ENCODE peak calls at places on chromosomes 5 and 9, in nine cellular contexts. C is GM12878, M is SK-N-SH, A is K562, Y is transverse colon, T is sigmoid colon, H is upper lobe of left lung, F is H1, V is HepG2. Q is an unnamed sample.

GRCh38 chr9:33721674-33722358 is 73.5 kb upstream of the PRSS3 start:
- DNase-seq in C (peak; percentile 17), M (peak; percentile 82), A (peak; percentile 65), Y (peak; percentile 90), T (peak; percentile 90), H (peak; percentile 85), F (peak; percentile 98), V (peak; percentile 67), Q (peak; percentile 92)

GRCh38 chr5:180330810-180331646 is 22.1 kb downstream of the GFPT2 start:
- DNase-seq in C (no peak), M (no peak), A (no peak), Y (peak; percentile 41), T (peak; percentile 94), H (peak; percentile 51), F (no peak), V (peak; percentile 21), Q (peak; percentile 31)

GRCh38 chr9:9913276-9913832 is 699.4 kb downstream of the PTPRD start:
- DNase-seq in C (no peak), M (no peak), A (no peak), Y (no peak), T (no peak), H (no peak), F (no peak), V (peak; percentile 2), Q (no peak)

GRCh38 chr9:109166771-109167601 is at the start of gene FRRS1L:
- DNase-seq in C (no peak), M (peak; percentile 91), A (no peak), Y (no peak), T (no peak), H (no peak), F (peak; percentile 66), V (no peak), Q (no peak)

GRCh38 chr5:31637851-31638250 is 1.1 kb upstream of the PDZD2 start:
- DNase-seq in C (no peak), M (peak; percentile 29), A (no peak), Y (no peak), T (no peak), H (no peak), F (no peak), V (no peak), Q (no peak)

GRCh38 chr5:17021363-17021932 is 85.4 kb upstream of the MYO10 start:
- DNase-seq in C (no peak), M (peak; percentile 53), A (no peak), Y (no peak), T (no peak), H (no peak), F (no peak), V (no peak), Q (no peak)

GRCh38 chr9:115165233-115165632 is 47.3 kb upstream of the TNC start:
- DNase-seq in C (no peak), M (no peak), A (no peak), Y (no peak), T (no peak), H (no peak), F (no peak), V (no peak), Q (no peak)

GRCh38 chr9:127903557-127904475 is 4.4 kb upstream of the ST6GALNAC6 start:
- DNase-seq in C (no peak), M (no peak), A (peak; percentile 86), Y (peak; percentile 91), T (peak; percentile 84), H (peak; percentile 91), F (peak; percentile 80), V (peak; percentile 87), Q (peak; percentile 68)

GRCh38 chr5:17359451-17359965 is 138.5 kb upstream of the TAF11L2 start:
- DNase-seq in C (no peak), M (no peak), A (no peak), Y (no peak), T (no peak), H (no peak), F (no peak), V (no peak), Q (no peak)

GRCh38 chr5:175438234-175438857 is 5.6 kb downstream of the DRD1 start:
- DNase-seq in C (no peak), M (no peak), A (no peak), Y (no peak), T (no peak), H (no peak), F (no peak), V (no peak), Q (no peak)

DNA sequence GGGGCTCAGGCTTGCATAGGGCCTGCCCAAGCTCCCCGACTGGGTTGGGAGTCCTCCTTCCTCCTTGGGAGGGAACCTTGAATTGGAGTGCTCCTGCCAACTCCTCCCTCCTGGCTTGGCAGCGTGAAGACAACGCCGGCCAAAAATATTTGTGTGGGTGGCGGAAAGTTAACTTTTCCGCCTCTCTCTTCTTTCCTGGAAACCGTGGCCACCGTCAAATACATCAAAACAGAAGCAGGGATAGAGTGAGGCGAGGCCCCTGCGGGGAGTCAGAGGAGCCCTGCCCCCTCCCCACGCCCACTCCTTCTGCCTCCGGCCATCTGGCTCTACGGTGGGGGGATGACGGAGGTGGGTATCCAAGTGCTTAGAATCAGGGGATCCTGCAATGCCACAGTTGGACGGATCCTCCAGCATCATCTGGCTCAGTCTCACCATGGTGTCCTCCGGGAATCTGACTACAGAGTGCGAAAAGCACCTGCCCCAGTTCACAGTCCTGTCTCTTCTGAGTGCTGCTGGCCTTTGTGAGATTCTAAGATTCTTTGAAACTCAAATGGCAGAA is 25.2 kb upstream of the SYNPO start:
- DNase-seq in C (no peak), M (no peak), A (no peak), Y (peak; percentile 41), T (no peak), H (no peak), F (no peak), V (no peak), Q (peak; percentile 79)
- TF ChIP-seq POLR2AphosphoS5 in C (no peak), M (no peak), A (no peak), Y (peak; percentile 9), T (no peak), H (peak; percentile 62), F (no peak), V (no peak), Q (no peak)

GRCh38 chr5:76733049-76733417 is 17.1 kb downstream of the F2R start:
- DNase-seq in C (peak; percentile 96), M (no peak), A (no peak), Y (peak; percentile 47), T (no peak), H (peak; percentile 24), F (no peak), V (no peak), Q (no peak)
- TF ChIP-seq EP300 in C (peak; percentile 99), M (no peak), A (no peak), Y (no peak), T (no peak), H (no peak), F (no peak), V (no peak), Q (no peak)

GRCh38 chr9:107175039-107175438 is 108.0 kb upstream of the RAD23B start:
- DNase-seq in C (no peak), M (no peak), A (no peak), Y (peak; percentile 22), T (no peak), H (no peak), F (no peak), V (no peak), Q (peak; percentile 29)
- H3K4me3 ChIP-seq in C (no peak overlapping the region), M (no peak overlapping the region), A (no peak overlapping the region), Y (no peak overlapping the region), T (no peak overlapping the region), H (no peak overlapping the region), F (no peak overlapping the region), V (no peak overlapping the region), Q (no peak overlapping the region)

GRCh38 chr9:123111977-123112869 is 78.8 kb downstream of the GPR21 start:
- DNase-seq in C (no peak), M (no peak), A (no peak), Y (no peak), T (no peak), H (no peak), F (no peak), V (no peak), Q (peak; percentile 53)

GRCh38 chr9:123109540-123110279 is 76.2 kb downstream of the GPR21 start:
- DNase-seq in C (no peak), M (no peak), A (no peak), Y (no peak), T (no peak), H (no peak), F (no peak), V (peak; percentile 81), Q (no peak)

GRCh38 chr9:123111427-123111826 is 78.0 kb downstream of the GPR21 start:
- DNase-seq in C (no peak), M (no peak), A (no peak), Y (no peak), T (no peak), H (peak; percentile 74), F (no peak), V (no peak), Q (peak; percentile 38)

GRCh38 chr9:123107639-123108285 is 74.3 kb downstream of the GPR21 start:
- DNase-seq in C (no peak), M (no peak), A (no peak), Y (no peak), T (no peak), H (no peak), F (no peak), V (no peak), Q (no peak)

GRCh38 chr9:123108976-123109375 is 75.5 kb downstream of the GPR21 start:
- DNase-seq in C (no peak), M (no peak), A (no peak), Y (no peak), T (no peak), H (no peak), F (no peak), V (no peak), Q (no peak)
- TF ChIP-seq POLR2AphosphoS5 in C (no peak), M (no peak), A (no peak), Y (no peak), T (no peak), H (no peak), F (no peak), V (no peak), Q (no peak)

GRCh38 chr9:105219291-105219805 is 25.1 kb upstream of the SLC44A1 start:
- DNase-seq in C (no peak), M (no peak), A (no peak), Y (no peak), T (no peak), H (no peak), F (no peak), V (no peak), Q (no peak)

DNA sequence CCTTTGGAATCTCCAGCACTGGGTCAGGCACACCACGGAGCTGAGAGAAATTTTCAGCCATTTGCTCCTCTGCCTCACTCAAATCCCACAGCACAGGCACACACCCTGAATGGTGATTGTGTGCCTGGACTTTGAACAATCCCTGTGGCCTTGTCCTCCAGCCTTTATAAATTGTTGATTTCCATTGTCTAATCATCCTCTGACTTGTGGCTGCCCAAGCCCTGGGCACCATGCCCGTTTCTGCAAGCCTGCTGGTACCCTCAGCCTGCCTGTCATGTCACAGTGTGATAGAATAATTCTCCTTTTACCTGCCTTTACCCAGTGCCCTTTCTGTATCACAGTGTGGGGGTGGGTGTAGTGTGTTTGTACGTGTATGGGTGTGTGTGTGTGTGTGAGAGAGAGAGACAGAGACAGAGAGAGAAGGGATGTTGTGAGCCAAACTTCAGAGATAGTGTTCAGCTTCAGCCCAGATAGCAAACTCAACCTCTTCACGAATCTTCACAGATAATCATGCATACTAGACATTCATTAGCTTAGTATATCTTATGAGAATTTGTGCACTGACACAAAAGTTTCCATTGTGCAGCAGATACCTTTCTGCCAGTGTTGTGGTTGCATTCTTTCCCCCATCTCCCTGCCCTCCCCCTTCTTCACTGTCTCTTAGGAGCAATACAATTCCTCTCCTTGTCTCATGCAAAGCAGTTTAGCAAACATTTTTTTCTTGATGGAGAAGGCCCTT is 27.8 kb upstream of the SLC44A1 start:
- DNase-seq in C (no peak), M (no peak), A (no peak), Y (peak; percentile 54), T (no peak), H (no peak), F (no peak), V (peak; percentile 40), Q (peak; percentile 45)
- TF ChIP-seq EP300 in C (no peak), M (no peak), A (no peak), Y (no peak), T (no peak), H (no peak), F (no peak), V (no peak), Q (no peak)

GRCh38 chr9:20848490-20848889 is 164.4 kb downstream of the FOCAD start:
- DNase-seq in C (no peak), M (no peak), A (no peak), Y (no peak), T (no peak), H (no peak), F (no peak), V (no peak), Q (no peak)
- H3K4me3 ChIP-seq in C (no peak overlapping the region), M (no peak overlapping the region), A (no peak overlapping the region), Y (no peak overlapping the region), T (no peak overlapping the region), H (no peak overlapping the region), F (no peak overlapping the region), V (no peak overlapping the region), Q (no peak overlapping the region)

Q was measured in stomach.